ENCODE peak calls at places on chromosomes 11 and 22, in six cellular contexts. Z is cardiac muscle cell; G is activated CD4-positive, CD25-positive, alpha-beta regulatory T cell treated with anti-CD3 and anti-CD28 coated beads, Interleukin-2, amount 50 U/mL, for 16 hours; S is Peyer's patch; I is caudate nucleus; U is Ammon's horn. L is an unnamed sample.

GRCh38 chr22:35437038-35437437 is 37.1 kb downstream of the MCM5 start:
- DNase-seq in Z (no peak), G (no peak), S (no peak), I (no peak), U (no peak), L (no peak)

GRCh38 chr11:19953909-19954308 is 206.4 kb downstream of the DBX1 start:
- DNase-seq in Z (peak), G (no peak), S (no peak), I (no peak), U (peak), L (no peak)

GRCh38 chr22:47918936-47919505 is 1156.6 kb downstream of the TBC1D22A start:
- DNase-seq in Z (no peak), G (no peak), S (no peak), I (no peak), U (peak), L (no peak)

GRCh38 chr22:43110927-43111623 is 525 bp downstream of the BIK start:
- DNase-seq in Z (no peak), G (no peak), S (peak), I (no peak), U (no peak), L (no peak)

GRCh38 chr11:9862981-9863380 is 199.1 kb downstream of the SWAP70 start:
- DNase-seq in Z (peak), G (no peak), S (no peak), I (no peak), U (no peak), L (no peak)

GRCh38 chr11:108596701-108597100 is 3.1 kb upstream of the EXPH5 start:
- DNase-seq in Z (no peak), G (no peak), S (no peak), I (no peak), U (no peak), L (no peak)

GRCh38 chr22:19181786-19182471 is 3.4 kb upstream of the SLC25A1 start:
- DNase-seq in Z (no peak), G (no peak), S (no peak), I (no peak), U (no peak), L (no peak)

GRCh38 chr22:41929158-41929896 is 2.7 kb upstream of the TNFRSF13C start:
- DNase-seq in Z (no peak), G (no peak), S (no peak), I (no peak), U (no peak), L (no peak)

GRCh38 chr11:15716550-15716949 is 601.8 kb downstream of the INSC start:
- DNase-seq in Z (peak), G (no peak), S (no peak), I (no peak), U (no peak), L (no peak)

GRCh38 chr22:36773935-36774334 is 2.0 kb downstream of the IFT27 start:
- DNase-seq in Z (peak), G (no peak), S (no peak), I (no peak), U (peak), L (no peak)

GRCh38 chr22:22378446-22379415 is 129.8 kb downstream of the ZNF280B start:
- DNase-seq in Z (no peak), G (no peak), S (no peak), I (no peak), U (no peak), L (no peak)

GRCh38 chr11:26021026-26021425 is 310.9 kb upstream of the ANO3 start:
- DNase-seq in Z (no peak), G (no peak), S (no peak), I (no peak), U (no peak), L (no peak)

GRCh38 chr11:20913113-20913512 is 243.7 kb downstream of the NELL1 start:
- DNase-seq in Z (no peak), G (no peak), S (no peak), I (no peak), U (no peak), L (no peak)

GRCh38 chr11:65169164-65169641 is 830 bp upstream of the SPDYC start:
- DNase-seq in Z (peak), G (no peak), S (no peak), I (no peak), U (no peak), L (peak)

GRCh38 chr11:120137611-120138521 is at the start of gene TRIM29:
- DNase-seq in Z (no peak), G (no peak), S (peak), I (no peak), U (no peak), L (no peak)

GRCh38 chr11:123437236-123437979 is 7.3 kb downstream of the GRAMD1B start:
- DNase-seq in Z (no peak), G (no peak), S (no peak), I (no peak), U (no peak), L (no peak)

GRCh38 chr11:71114124-71114851 is 138.1 kb downstream of the SHANK2 start:
- DNase-seq in Z (no peak), G (no peak), S (no peak), I (peak), U (peak), L (no peak)

GRCh38 chr11:18634140-18635032 is at the start of gene SPTY2D1:
- DNase-seq in Z (peak), G (peak), S (peak), I (peak), U (peak), L (peak)

GRCh38 chr11:75013051-75013450 is 24.3 kb downstream of the NEU3 start:
- DNase-seq in Z (no peak), G (no peak), S (no peak), I (no peak), U (no peak), L (no peak)

GRCh38 chr11:93236741-93237675 is 39.2 kb upstream of the SLC36A4 start:
- DNase-seq in Z (peak), G (no peak), S (no peak), I (no peak), U (peak), L (no peak)

GRCh38 chr11:82790723-82791487 is 57.2 kb upstream of the FAM181B start:
- DNase-seq in Z (peak), G (no peak), S (no peak), I (no peak), U (no peak), L (no peak)

GRCh38 chr22:48786679-48786996 is 1041.0 kb downstream of the BRD1 start:
- DNase-seq in Z (no peak), G (no peak), S (no peak), I (no peak), U (no peak), L (no peak)

GRCh38 chr11:116707250-116707649 is 65.5 kb downstream of the BUD13 start:
- DNase-seq in Z (no peak), G (no peak), S (peak), I (no peak), U (no peak), L (no peak)

GRCh38 chr11:126522606-126523005 is 167.1 kb downstream of the ST3GAL4 start:
- DNase-seq in Z (no peak), G (no peak), S (no peak), I (no peak), U (no peak), L (no peak)

GRCh38 chr11:23473782-23474181 is 613.5 kb upstream of the CCDC179 start:
- DNase-seq in Z (no peak), G (no peak), S (no peak), I (no peak), U (no peak), L (no peak)

GRCh38 chr22:49298834-49299750 is 528.6 kb downstream of the BRD1 start:
- DNase-seq in Z (no peak), G (no peak), S (peak), I (no peak), U (no peak), L (no peak)

GRCh38 chr11:250740-251299 is 14.0 kb downstream of the PSMD13 start:
- DNase-seq in Z (peak), G (peak), S (peak), I (peak), U (peak), L (peak)

GRCh38 chr11:76237914-76238313 is 31.6 kb upstream of the WNT11 start:
- DNase-seq in Z (no peak), G (no peak), S (no peak), I (no peak), U (no peak), L (no peak)

GRCh38 chr22:38835888-38836301 is 7.9 kb downstream of the NPTXR start:
- DNase-seq in Z (peak), G (no peak), S (no peak), I (no peak), U (no peak), L (no peak)

GRCh38 chr22:48855013-48855412 is 972.7 kb downstream of the BRD1 start:
- DNase-seq in Z (no peak), G (no peak), S (no peak), I (no peak), U (no peak), L (no peak)